ENCODE peak calls at places on chromosomes 6 and 20, in four cellular contexts. K is AG04449, J is psoas muscle, V is dorsolateral prefrontal cortex. Q is an unnamed sample.

GRCh38 chr6:30870546-30870945 is 13.8 kb upstream of the DDR1 start:
- DNase-seq in K (no peak), J (no peak), V (no peak), Q (no peak)

GRCh38 chr6:144675231-144675861 is 390.2 kb downstream of the UTRN start:
- DNase-seq in K (peak), J (peak), V (no peak), Q (no peak)

GRCh38 chr6:4906942-4907300 is 96.9 kb downstream of the RPP40 start:
- DNase-seq in K (no peak), J (no peak), V (no peak), Q (no peak)

GRCh38 chr6:43427406-43428111 is at the start of gene ABCC10:
- DNase-seq in K (peak), J (peak), V (peak), Q (peak)

GRCh38 chr20:47265214-47265613 is 91.3 kb downstream of the ZMYND8 start:
- DNase-seq in K (no peak), J (no peak), V (no peak), Q (no peak)

GRCh38 chr6:97052152-97052787 is 127.7 kb downstream of the KLHL32 start:
- DNase-seq in K (no peak), J (no peak), V (peak), Q (no peak)

GRCh38 chr6:145310116-145310515 is 425.2 kb downstream of the EPM2A start:
- DNase-seq in K (peak), J (no peak), V (no peak), Q (no peak)

GRCh38 chr6:6760054-6760453 is 171.5 kb downstream of the LY86 start:
- DNase-seq in K (no peak), J (no peak), V (no peak), Q (no peak)

GRCh38 chr20:9269280-9269971 is 200.5 kb downstream of the PLCB4 start:
- DNase-seq in K (peak), J (no peak), V (no peak), Q (no peak)

GRCh38 chr6:11766589-11767450 is 11.8 kb downstream of the ADTRP start:
- DNase-seq in K (peak), J (no peak), V (no peak), Q (peak)

GRCh38 chr6:344816-345340 is 46.7 kb upstream of the IRF4 start:
- DNase-seq in K (peak), J (no peak), V (no peak), Q (no peak)

GRCh38 chr6:145815351-145815772 is 767 bp upstream of the FBXO30 start:
- DNase-seq in K (no peak), J (peak), V (peak), Q (no peak)

GRCh38 chr6:16249971-16250370 is 11.6 kb downstream of the GMPR start:
- DNase-seq in K (no peak), J (no peak), V (no peak), Q (no peak)

GRCh38 chr20:17644451-17644850 is 37.6 kb downstream of the RRBP1 start:
- DNase-seq in K (no peak), J (peak), V (no peak), Q (no peak)

GRCh38 chr20:34268851-34269668 is 27.8 kb downstream of the ASIP start:
- DNase-seq in K (no peak), J (peak), V (peak), Q (no peak)

GRCh38 chr20:47711046-47711752 is 74.1 kb downstream of the SULF2 start:
- DNase-seq in K (no peak), J (no peak), V (no peak), Q (no peak)

GRCh38 chr6:128696651-128697391 is 176.4 kb upstream of the PTPRK start:
- DNase-seq in K (peak), J (no peak), V (no peak), Q (peak)

GRCh38 chr20:36050436-36051317 is 82.3 kb downstream of the CNBD2 start:
- DNase-seq in K (peak), J (peak), V (peak), Q (no peak)

GRCh38 chr6:145044606-145045275 is 690.6 kb downstream of the EPM2A start:
- DNase-seq in K (peak), J (no peak), V (no peak), Q (no peak)

GRCh38 chr20:61953037-61953788 is 112.5 kb downstream of the TAF4 start:
- DNase-seq in K (no peak), J (no peak), V (peak), Q (no peak)

GRCh38 chr6:100138346-100139022 is 144.5 kb upstream of the MCHR2 start:
- DNase-seq in K (no peak), J (no peak), V (no peak), Q (no peak)

GRCh38 chr6:111865049-111865585 is 8.1 kb downstream of the FYN start:
- DNase-seq in K (no peak), J (no peak), V (no peak), Q (no peak)

GRCh38 chr6:31180500-31180899 is 10.0 kb upstream of the POU5F1 start:
- DNase-seq in K (no peak), J (peak), V (no peak), Q (no peak)

GRCh38 chr6:37381579-37381978 is 27.8 kb downstream of the RNF8 start:
- DNase-seq in K (no peak), J (no peak), V (no peak), Q (peak)

GRCh38 chr20:24721891-24722530 is 227.1 kb upstream of the CST7 start:
- DNase-seq in K (no peak), J (no peak), V (no peak), Q (no peak)

DNA sequence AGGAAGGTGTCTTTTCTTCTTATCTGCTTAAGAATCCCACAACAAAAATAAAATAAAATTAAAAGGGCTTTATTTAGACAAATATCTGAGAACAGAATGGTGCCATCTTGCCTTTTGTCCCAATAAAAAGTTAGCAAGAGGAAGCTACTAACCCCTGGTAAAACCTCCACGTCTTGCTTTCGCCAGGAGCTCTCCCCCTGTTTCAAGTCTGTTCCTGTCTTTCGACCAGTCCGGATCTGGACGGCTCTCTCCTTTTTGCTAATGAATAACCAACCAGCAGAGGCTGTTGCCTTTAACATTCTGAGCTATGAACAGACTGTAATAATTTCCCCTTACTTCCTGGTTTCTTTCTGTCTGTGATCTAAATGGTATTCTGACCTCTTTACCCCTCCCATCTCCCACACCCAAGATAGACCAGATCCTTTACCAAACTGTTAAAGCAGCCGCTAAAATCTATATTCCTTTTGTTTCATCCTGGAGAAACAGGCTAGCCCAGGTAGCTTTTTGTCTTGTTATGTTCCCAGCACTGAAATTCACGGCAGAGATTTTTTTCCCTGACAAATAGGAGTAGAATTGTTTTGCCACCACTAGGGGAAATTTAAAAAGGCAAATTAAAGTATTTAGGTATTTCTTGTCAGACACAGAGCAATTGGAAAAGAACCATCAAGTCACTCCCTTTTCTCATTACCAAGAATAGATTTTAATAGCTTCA is at the start of gene FRK:
- DNase-seq in K (no peak), J (peak), V (no peak), Q (peak)
- TF ChIP-seq CTCF in K (no peak), J (peak), V (peak), Q (peak)

GRCh38 chr6:3240595-3240994 is 13.1 kb upstream of the TUBB2B start:
- DNase-seq in K (no peak), J (no peak), V (no peak), Q (no peak)
- H3K4me3 ChIP-seq in K (no peak), J (no peak), V (no peak), Q (no peak)

GRCh38 chr6:70215460-70215859 is 87.4 kb downstream of the COL9A1 start:
- DNase-seq in K (no peak), J (no peak), V (no peak), Q (no peak)

GRCh38 chr6:70208235-70208790 is 94.6 kb downstream of the COL9A1 start:
- DNase-seq in K (no peak), J (no peak), V (no peak), Q (no peak)

GRCh38 chr6:70210462-70210861 is 92.4 kb downstream of the COL9A1 start:
- DNase-seq in K (no peak), J (no peak), V (no peak), Q (no peak)
- TF ChIP-seq CTCF in K (no peak), J (peak), V (peak), Q (peak)

GRCh38 chr6:10144772-10145171 is 270.1 kb downstream of the TFAP2A start:
- DNase-seq in K (no peak), J (no peak), V (no peak), Q (no peak)

GRCh38 chr6:10141756-10142443 is 273.0 kb downstream of the TFAP2A start:
- DNase-seq in K (no peak), J (no peak), V (no peak), Q (no peak)

GRCh38 chr6:10151144-10151915 is 263.5 kb downstream of the TFAP2A start:
- DNase-seq in K (no peak), J (no peak), V (no peak), Q (no peak)

GRCh38 chr6:10149603-10150002 is 265.3 kb downstream of the TFAP2A start:
- DNase-seq in K (no peak), J (no peak), V (no peak), Q (no peak)

GRCh38 chr6:10146723-10147451 is 268.0 kb downstream of the TFAP2A start:
- DNase-seq in K (no peak), J (no peak), V (no peak), Q (no peak)
- H3K4me3 ChIP-seq in K (no peak), J (peak), V (peak), Q (peak)

DNA sequence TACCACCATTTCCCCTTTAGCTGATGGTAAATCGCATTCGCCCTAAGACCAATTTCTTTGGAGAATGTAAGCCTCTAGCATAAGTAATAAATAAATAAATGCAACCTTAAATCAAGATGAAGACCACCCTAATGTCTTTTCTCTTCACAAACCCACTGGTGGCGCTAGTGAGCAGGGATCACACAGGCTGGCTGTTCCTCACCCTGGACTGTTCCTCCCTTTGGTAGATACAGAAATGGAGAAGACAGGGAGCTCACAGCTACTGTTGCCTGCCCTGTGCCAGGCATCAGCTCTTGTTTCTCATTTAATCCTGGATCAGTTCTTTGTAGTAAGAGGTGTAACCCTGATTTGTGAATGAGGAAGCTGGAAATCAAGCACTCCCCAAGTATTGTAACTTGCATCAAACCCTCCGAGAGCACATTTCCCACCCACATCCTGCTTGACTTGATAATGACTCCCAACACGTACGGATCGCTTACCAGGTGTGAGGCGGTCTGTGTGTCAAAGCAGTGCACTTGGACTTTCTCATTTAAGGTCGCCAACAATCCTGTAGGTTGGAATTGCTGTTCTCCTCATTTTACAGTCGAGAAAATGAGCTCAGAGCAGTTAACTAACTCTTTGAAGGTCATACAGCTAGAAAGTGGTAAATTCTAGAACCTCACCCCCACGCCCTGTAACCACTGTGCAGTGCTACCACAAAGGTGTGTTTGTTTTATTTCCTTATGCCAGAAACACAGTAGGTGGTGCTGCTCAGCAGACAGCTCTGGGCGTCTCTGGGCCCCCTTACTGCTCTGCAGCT is 236.2 kb downstream of the TSHZ2 start:
- DNase-seq in K (no peak), J (no peak), V (no peak), Q (no peak)
- TF ChIP-seq CTCF in K (no peak), J (no peak), V (no peak), Q (peak)

GRCh38 chr6:149565539-149566371 is 420 bp upstream of the GINM1 start:
- DNase-seq in K (peak), J (peak), V (peak), Q (peak)
- H3K4me3 ChIP-seq in K (peak), J (peak), V (peak), Q (peak)

Q was measured in epithelial cell of proximal tubule.